ENCODE peak calls at places on chromosomes 6 and 20, in four cellular contexts. L, D, K and J are unnamed samples.

GRCh38 chr6:24991748-24992467 is 56.1 kb upstream of the RIPOR2 start:
- DNase-seq in L (no peak), K (peak; percentile 69), D (no peak), J (peak; percentile 78)

GRCh38 chr20:45153756-45154155 is 20.9 kb upstream of the PI3 start:
- DNase-seq in D (no peak), K (no peak), L (no peak), J (peak; percentile 6)

GRCh38 chr6:20606831-20607230 is 72.6 kb downstream of the CDKAL1 start:
- DNase-seq in D (no peak), K (no peak), L (no peak), J (no peak)

GRCh38 chr20:62741191-62741676 is 32.6 kb downstream of the NTSR1 start:
- DNase-seq in D (no peak), K (no peak), L (no peak), J (no peak)

GRCh38 chr6:3797231-3798200 is 46.0 kb upstream of the PXDC1 start:
- DNase-seq in D (no peak), L (no peak), K (no peak), J (no peak)

GRCh38 chr6:118580585-118581419 is 32.7 kb downstream of the PLN start:
- DNase-seq in L (no peak), K (no peak), D (peak; percentile 40), J (peak; percentile 47)

GRCh38 chr6:37987008-37987407 is 167.5 kb downstream of the ZFAND3 start:
- DNase-seq in D (no peak), K (no peak), L (no peak), J (no peak)

GRCh38 chr20:5595744-5596143 is 154.5 kb upstream of the SHLD1 start:
- DNase-seq in L (no peak), D (no peak), K (no peak), J (no peak)

GRCh38 chr20:50625986-50626677 is 65.2 kb downstream of the RIPOR3 start:
- DNase-seq in L (peak; percentile 73), K (no peak), D (no peak), J (no peak)

GRCh38 chr20:5484346-5484745 is 167.6 kb upstream of the PROKR2 start:
- DNase-seq in L (no peak), D (no peak), K (no peak), J (no peak)

GRCh38 chr6:112372213-112372806 is 25.2 kb downstream of the RFPL4B start:
- DNase-seq in K (no peak), D (peak; percentile 27), L (no peak), J (no peak)

GRCh38 chr6:3471711-3472110 is 14.9 kb upstream of the SLC22A23 start:
- DNase-seq in D (no peak), K (no peak), L (no peak), J (no peak)

GRCh38 chr6:73579851-73580246 is 59.0 kb upstream of the EEF1A1 start:
- DNase-seq in K (no peak), L (no peak), D (peak; percentile 87), J (peak; percentile 96)